ENCODE peak calls at places on chromosomes 7 and 10, in nine cellular contexts. One of them, this sample, is unnamed. For H3K27me3, the result is how much of the 10 kb centered on the place peaks cover.

GRCh38 chr7:26638140-26638539 is 226.2 kb downstream of the SKAP2 start:
- DNase-seq in aorta: no peak
- DNase-seq in HL-60: no peak
- DNase-seq in heart right ventricle: no peak
- DNase-seq in Panc1: no peak
- DNase-seq in small intestine: no peak
- DNase-seq in body of pancreas: no peak
- DNase-seq in GM23248: no peak
- DNase-seq in upper lobe of right lung: no peak
- DNase-seq in this sample: no peak

GRCh38 chr10:35058134-35058533 is 32.0 kb downstream of the CUL2 start:
- DNase-seq in aorta: no peak
- DNase-seq in HL-60: no peak
- DNase-seq in heart right ventricle: no peak
- DNase-seq in Panc1: no peak
- DNase-seq in small intestine: no peak
- DNase-seq in body of pancreas: no peak
- DNase-seq in GM23248: peak
- DNase-seq in upper lobe of right lung: no peak
- DNase-seq in this sample: no peak

GRCh38 chr7:47574473-47575328 is 7.2 kb downstream of the TNS3 start:
- DNase-seq in aorta: peak
- DNase-seq in HL-60: peak
- DNase-seq in heart right ventricle: peak
- DNase-seq in Panc1: no peak
- DNase-seq in small intestine: no peak
- DNase-seq in body of pancreas: no peak
- DNase-seq in GM23248: peak
- DNase-seq in upper lobe of right lung: no peak
- DNase-seq in this sample: no peak

GRCh38 chr10:126049741-126050140 is 153.4 kb downstream of the FANK1 start:
- DNase-seq in aorta: peak
- DNase-seq in HL-60: no peak
- DNase-seq in heart right ventricle: peak
- DNase-seq in Panc1: no peak
- DNase-seq in small intestine: no peak
- DNase-seq in body of pancreas: no peak
- DNase-seq in GM23248: peak
- DNase-seq in upper lobe of right lung: peak
- DNase-seq in this sample: no peak

GRCh38 chr10:23478570-23478969 is 39.7 kb downstream of the OTUD1 start:
- DNase-seq in aorta: no peak
- DNase-seq in HL-60: no peak
- DNase-seq in heart right ventricle: no peak
- DNase-seq in Panc1: no peak
- DNase-seq in small intestine: no peak
- DNase-seq in body of pancreas: no peak
- DNase-seq in GM23248: peak
- DNase-seq in upper lobe of right lung: no peak
- DNase-seq in this sample: no peak

GRCh38 chr10:52526251-52526823 is 212.3 kb downstream of the DKK1 start:
- DNase-seq in aorta: no peak
- DNase-seq in HL-60: no peak
- DNase-seq in heart right ventricle: no peak
- DNase-seq in Panc1: no peak
- DNase-seq in small intestine: no peak
- DNase-seq in body of pancreas: no peak
- DNase-seq in GM23248: peak
- DNase-seq in upper lobe of right lung: no peak
- DNase-seq in this sample: no peak

GRCh38 chr7:13628231-13629001 is 361.1 kb downstream of the ETV1 start:
- DNase-seq in aorta: no peak
- DNase-seq in HL-60: no peak
- DNase-seq in heart right ventricle: no peak
- DNase-seq in Panc1: no peak
- DNase-seq in small intestine: no peak
- DNase-seq in body of pancreas: no peak
- DNase-seq in GM23248: peak
- DNase-seq in upper lobe of right lung: no peak
- DNase-seq in this sample: no peak

GRCh38 chr10:11397980-11398580 is 213.4 kb downstream of the USP6NL start:
- DNase-seq in aorta: peak
- DNase-seq in HL-60: no peak
- DNase-seq in heart right ventricle: peak
- DNase-seq in Panc1: no peak
- DNase-seq in small intestine: no peak
- DNase-seq in body of pancreas: no peak
- DNase-seq in GM23248: peak
- DNase-seq in upper lobe of right lung: no peak
- DNase-seq in this sample: no peak

GRCh38 chr10:73655990-73656298 is at the start of gene SYNPO2L:
- DNase-seq in aorta: no peak
- DNase-seq in HL-60: no peak
- DNase-seq in heart right ventricle: peak
- DNase-seq in Panc1: no peak
- DNase-seq in small intestine: no peak
- DNase-seq in body of pancreas: no peak
- DNase-seq in GM23248: no peak
- DNase-seq in upper lobe of right lung: no peak
- DNase-seq in this sample: no peak

GRCh38 chr7:76372984-76373833 is 14.4 kb upstream of the YWHAG start:
- DNase-seq in aorta: peak
- DNase-seq in HL-60: no peak
- DNase-seq in heart right ventricle: no peak
- DNase-seq in Panc1: no peak
- DNase-seq in small intestine: no peak
- DNase-seq in body of pancreas: no peak
- DNase-seq in GM23248: peak
- DNase-seq in upper lobe of right lung: no peak
- DNase-seq in this sample: no peak

GRCh38 chr10:79070091-79070610 is 1.4 kb downstream of the ZMIZ1 start:
- DNase-seq in aorta: peak
- DNase-seq in HL-60: no peak
- DNase-seq in heart right ventricle: no peak
- DNase-seq in Panc1: no peak
- DNase-seq in small intestine: peak
- DNase-seq in body of pancreas: peak
- DNase-seq in GM23248: peak
- DNase-seq in upper lobe of right lung: peak
- DNase-seq in this sample: no peak

GRCh38 chr10:19705273-19705672 is 111.0 kb upstream of the PLXDC2 start:
- DNase-seq in aorta: no peak
- DNase-seq in HL-60: no peak
- DNase-seq in heart right ventricle: no peak
- DNase-seq in Panc1: no peak
- DNase-seq in small intestine: no peak
- DNase-seq in body of pancreas: no peak
- DNase-seq in GM23248: no peak
- DNase-seq in upper lobe of right lung: no peak
- DNase-seq in this sample: no peak

GRCh38 chr10:117477961-117478670 is 64.4 kb upstream of the EMX2 start:
- DNase-seq in aorta: no peak
- DNase-seq in HL-60: no peak
- DNase-seq in heart right ventricle: no peak
- DNase-seq in Panc1: peak
- DNase-seq in small intestine: peak
- DNase-seq in body of pancreas: no peak
- DNase-seq in GM23248: peak
- DNase-seq in upper lobe of right lung: no peak
- DNase-seq in this sample: no peak

GRCh38 chr7:103348452-103348851 is 1.0 kb downstream of the PSMC2 start:
- DNase-seq in aorta: no peak
- DNase-seq in HL-60: no peak
- DNase-seq in heart right ventricle: no peak
- DNase-seq in Panc1: no peak
- DNase-seq in small intestine: no peak
- DNase-seq in body of pancreas: no peak
- DNase-seq in GM23248: peak
- DNase-seq in upper lobe of right lung: no peak
- DNase-seq in this sample: no peak

GRCh38 chr7:154975984-154976383 is 26.9 kb downstream of the PAXIP1 start:
- DNase-seq in aorta: no peak
- DNase-seq in HL-60: no peak
- DNase-seq in heart right ventricle: no peak
- DNase-seq in Panc1: no peak
- DNase-seq in small intestine: no peak
- DNase-seq in body of pancreas: no peak
- DNase-seq in GM23248: no peak
- DNase-seq in upper lobe of right lung: no peak
- DNase-seq in this sample: no peak

GRCh38 chr7:154973381-154973780 is 29.5 kb downstream of the PAXIP1 start:
- DNase-seq in aorta: no peak
- DNase-seq in HL-60: no peak
- DNase-seq in heart right ventricle: no peak
- DNase-seq in Panc1: no peak
- DNase-seq in small intestine: no peak
- DNase-seq in body of pancreas: no peak
- DNase-seq in GM23248: no peak
- DNase-seq in upper lobe of right lung: no peak
- DNase-seq in this sample: no peak

GRCh38 chr7:154978045-154978444 is 24.9 kb downstream of the PAXIP1 start:
- DNase-seq in aorta: no peak
- DNase-seq in HL-60: no peak
- DNase-seq in heart right ventricle: no peak
- DNase-seq in Panc1: no peak
- DNase-seq in small intestine: no peak
- DNase-seq in body of pancreas: no peak
- DNase-seq in GM23248: no peak
- DNase-seq in upper lobe of right lung: no peak
- DNase-seq in this sample: no peak
- H3K4me3 ChIP-seq in aorta: no peak
- H3K4me3 ChIP-seq in HL-60: no peak
- H3K4me3 ChIP-seq in heart right ventricle: no peak
- H3K4me3 ChIP-seq in Panc1: no peak
- H3K4me3 ChIP-seq in small intestine: no peak
- H3K4me3 ChIP-seq in body of pancreas: no peak
- H3K4me3 ChIP-seq in GM23248: no peak
- H3K4me3 ChIP-seq in upper lobe of right lung: no peak
- H3K4me3 ChIP-seq in this sample: no peak

GRCh38 chr7:983182-984071 is 446 bp downstream of the CYP2W1 start:
- DNase-seq in aorta: no peak
- DNase-seq in HL-60: no peak
- DNase-seq in heart right ventricle: no peak
- DNase-seq in Panc1: no peak
- DNase-seq in small intestine: no peak
- DNase-seq in body of pancreas: no peak
- DNase-seq in GM23248: no peak
- DNase-seq in upper lobe of right lung: peak
- DNase-seq in this sample: no peak

GRCh38 chr7:984361-985126 is 1.6 kb downstream of the CYP2W1 start:
- DNase-seq in aorta: no peak
- DNase-seq in HL-60: no peak
- DNase-seq in heart right ventricle: no peak
- DNase-seq in Panc1: no peak
- DNase-seq in small intestine: no peak
- DNase-seq in body of pancreas: no peak
- DNase-seq in GM23248: no peak
- DNase-seq in upper lobe of right lung: peak
- DNase-seq in this sample: no peak

GRCh38 chr7:982511-983181 is at the start of gene CYP2W1:
- DNase-seq in aorta: no peak
- DNase-seq in HL-60: no peak
- DNase-seq in heart right ventricle: no peak
- DNase-seq in Panc1: no peak
- DNase-seq in small intestine: no peak
- DNase-seq in body of pancreas: no peak
- DNase-seq in GM23248: no peak
- DNase-seq in upper lobe of right lung: no peak
- DNase-seq in this sample: no peak

GRCh38 chr7:979886-980571 is 3.0 kb upstream of the CYP2W1 start:
- DNase-seq in aorta: no peak
- DNase-seq in HL-60: no peak
- DNase-seq in heart right ventricle: no peak
- DNase-seq in Panc1: no peak
- DNase-seq in small intestine: no peak
- DNase-seq in body of pancreas: no peak
- DNase-seq in GM23248: no peak
- DNase-seq in upper lobe of right lung: no peak
- DNase-seq in this sample: no peak

DNA sequence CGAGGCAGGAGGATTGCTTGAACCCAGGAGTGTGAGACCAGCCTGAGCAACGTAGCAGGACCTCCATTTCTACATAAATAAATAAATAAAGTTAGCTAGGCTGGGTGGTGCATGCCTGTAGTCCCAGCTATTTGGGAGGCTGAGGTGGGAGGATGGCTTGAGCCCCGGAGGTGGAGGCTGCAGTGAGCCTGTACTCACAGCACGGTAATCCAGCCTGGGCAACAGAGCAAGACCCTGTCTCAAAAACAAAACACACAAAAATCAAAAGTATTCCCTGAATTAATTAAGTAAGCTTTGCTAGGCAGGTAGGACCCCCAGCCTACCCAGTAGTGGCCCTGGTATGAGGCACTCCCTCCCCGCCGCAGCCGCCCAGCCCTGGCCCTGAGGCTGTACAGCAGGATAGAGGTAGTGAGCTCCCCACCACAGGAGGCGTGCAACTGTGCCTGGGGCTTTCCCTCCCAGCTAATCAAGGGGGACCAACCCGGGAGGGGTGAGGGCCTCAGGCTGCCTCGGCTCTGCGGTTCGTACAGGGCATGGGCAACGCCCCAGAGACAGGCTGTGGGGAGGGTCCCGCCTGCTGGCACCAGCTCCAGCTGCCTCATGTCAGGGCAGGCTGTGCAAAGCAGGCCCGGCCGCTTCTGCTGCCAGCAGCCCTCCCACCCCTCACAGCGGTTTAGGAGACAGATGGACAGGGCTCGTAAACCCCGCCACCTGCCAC is 1.0 kb upstream of the CYP2W1 start:
- DNase-seq in aorta: no peak
- DNase-seq in HL-60: no peak
- DNase-seq in heart right ventricle: no peak
- DNase-seq in Panc1: no peak
- DNase-seq in small intestine: no peak
- DNase-seq in body of pancreas: no peak
- DNase-seq in GM23248: no peak
- DNase-seq in upper lobe of right lung: peak
- DNase-seq in this sample: peak
- H3K27ac ChIP-seq in aorta: no peak
- H3K27ac ChIP-seq in HL-60: no peak
- H3K27ac ChIP-seq in heart right ventricle: no peak
- H3K27ac ChIP-seq in Panc1: no peak
- H3K27ac ChIP-seq in small intestine: no peak
- H3K27ac ChIP-seq in body of pancreas: no peak
- H3K27ac ChIP-seq in GM23248: no peak
- H3K27ac ChIP-seq in upper lobe of right lung: no peak
- H3K27ac ChIP-seq in this sample: peak

GRCh38 chr7:155481764-155482163 is 23.8 kb downstream of the EN2 start:
- DNase-seq in aorta: no peak
- DNase-seq in HL-60: no peak
- DNase-seq in heart right ventricle: no peak
- DNase-seq in Panc1: no peak
- DNase-seq in small intestine: no peak
- DNase-seq in body of pancreas: no peak
- DNase-seq in GM23248: no peak
- DNase-seq in upper lobe of right lung: no peak
- DNase-seq in this sample: no peak
- H3K27me3 ChIP-seq in aorta: under half
- H3K27me3 ChIP-seq in HL-60: under half
- H3K27me3 ChIP-seq in heart right ventricle: half or more
- H3K27me3 ChIP-seq in Panc1: under half
- H3K27me3 ChIP-seq in small intestine: under half
- H3K27me3 ChIP-seq in body of pancreas: under half
- H3K27me3 ChIP-seq in GM23248: under half
- H3K27me3 ChIP-seq in upper lobe of right lung: half or more
- H3K27me3 ChIP-seq in this sample: under half

GRCh38 chr10:80207768-80208385 is 2.5 kb upstream of the ANXA11 start:
- DNase-seq in aorta: no peak
- DNase-seq in HL-60: no peak
- DNase-seq in heart right ventricle: no peak
- DNase-seq in Panc1: peak
- DNase-seq in small intestine: no peak
- DNase-seq in body of pancreas: no peak
- DNase-seq in GM23248: no peak
- DNase-seq in upper lobe of right lung: no peak
- DNase-seq in this sample: no peak
- H3K4me3 ChIP-seq in aorta: no peak
- H3K4me3 ChIP-seq in HL-60: no peak
- H3K4me3 ChIP-seq in heart right ventricle: peak
- H3K4me3 ChIP-seq in Panc1: peak
- H3K4me3 ChIP-seq in small intestine: peak
- H3K4me3 ChIP-seq in body of pancreas: no peak
- H3K4me3 ChIP-seq in GM23248: peak
- H3K4me3 ChIP-seq in upper lobe of right lung: peak
- H3K4me3 ChIP-seq in this sample: no peak

This sample was measured in WERI-Rb-1.